ENCODE peak calls at places on chromosomes 3 and 15, in four cellular contexts. One of them, this sample, is unnamed.
A peak's percentile ranks its signal among the peaks of the same experiment; 100 is the strongest.

GRCh38 chr3:141011511-141012262 is 39.5 kb upstream of the SPSB4 start:
- DNase-seq in SK-N-SH: peak; percentile 79
- DNase-seq in K562: peak; percentile 62
- DNase-seq in WTC11: peak; percentile 95
- DNase-seq in this sample: no peak

GRCh38 chr3:98780343-98780742 is 17.2 kb downstream of the ST3GAL6 start:
- DNase-seq in K562: no peak
- DNase-seq in WTC11: no peak
- DNase-seq in SK-N-SH: no peak
- DNase-seq in this sample: no peak

GRCh38 chr3:40308725-40309438 is 625 bp upstream of the EIF1B start:
- DNase-seq in K562: no peak
- DNase-seq in SK-N-SH: no peak
- DNase-seq in WTC11: no peak
- DNase-seq in this sample: no peak

GRCh38 chr3:128178782-128179473 is 25.6 kb downstream of the EEFSEC start:
- DNase-seq in WTC11: no peak
- DNase-seq in SK-N-SH: no peak
- DNase-seq in K562: no peak
- DNase-seq in this sample: no peak

GRCh38 chr15:96428742-96429141 is 98.2 kb downstream of the NR2F2 start:
- DNase-seq in K562: no peak
- DNase-seq in WTC11: no peak
- DNase-seq in SK-N-SH: no peak
- DNase-seq in this sample: no peak

GRCh38 chr15:31302778-31303433 is 23.7 kb upstream of the KLF13 start:
- DNase-seq in K562: peak; percentile 24
- DNase-seq in SK-N-SH: no peak
- DNase-seq in WTC11: no peak
- DNase-seq in this sample: no peak

GRCh38 chr15:85064710-85065109 is 83.1 kb downstream of the PDE8A start:
- DNase-seq in SK-N-SH: no peak
- DNase-seq in WTC11: no peak
- DNase-seq in K562: no peak
- DNase-seq in this sample: no peak

GRCh38 chr3:95721938-95722337 is 1092.5 kb upstream of the EPHA6 start:
- DNase-seq in K562: no peak
- DNase-seq in WTC11: no peak
- DNase-seq in SK-N-SH: no peak
- DNase-seq in this sample: no peak

GRCh38 chr3:61522629-61523028 is 38.7 kb upstream of the PTPRG start:
- DNase-seq in WTC11: no peak
- DNase-seq in K562: no peak
- DNase-seq in SK-N-SH: no peak
- DNase-seq in this sample: no peak

GRCh38 chr3:184018424-184018973 is 815 bp upstream of the ABCC5 start:
- DNase-seq in WTC11: no peak
- DNase-seq in SK-N-SH: no peak
- DNase-seq in K562: no peak
- DNase-seq in this sample: no peak

GRCh38 chr3:60756636-60757035 is 494.6 kb downstream of the FHIT start:
- DNase-seq in SK-N-SH: no peak
- DNase-seq in WTC11: no peak
- DNase-seq in K562: no peak
- DNase-seq in this sample: no peak

GRCh38 chr3:11001020-11001657 is 8.6 kb downstream of the SLC6A1 start:
- DNase-seq in K562: peak; percentile 60
- DNase-seq in SK-N-SH: peak; percentile 64
- DNase-seq in WTC11: no peak
- DNase-seq in this sample: no peak

GRCh38 chr3:196603683-196604082 is 35.2 kb downstream of the FBXO45 start:
- DNase-seq in K562: no peak
- DNase-seq in WTC11: no peak
- DNase-seq in SK-N-SH: no peak
- DNase-seq in this sample: no peak

GRCh38 chr3:160686955-160687535 is 10.1 kb downstream of the ARL14 start:
- DNase-seq in SK-N-SH: peak; percentile 12
- DNase-seq in WTC11: no peak
- DNase-seq in K562: no peak
- DNase-seq in this sample: no peak

GRCh38 chr3:189756651-189757078 is 125.5 kb downstream of the TP63 start:
- DNase-seq in K562: no peak
- DNase-seq in SK-N-SH: no peak
- DNase-seq in WTC11: no peak
- DNase-seq in this sample: no peak

GRCh38 chr3:61032991-61033390 is 218.3 kb downstream of the FHIT start:
- DNase-seq in K562: peak; percentile 7
- DNase-seq in WTC11: no peak
- DNase-seq in SK-N-SH: no peak
- DNase-seq in this sample: no peak

GRCh38 chr3:138862531-138862923 is 27.8 kb upstream of the PIK3CB start:
- DNase-seq in SK-N-SH: no peak
- DNase-seq in WTC11: no peak
- DNase-seq in K562: no peak
- DNase-seq in this sample: no peak

GRCh38 chr3:57910988-57911387 is 97.2 kb upstream of the FLNB start:
- DNase-seq in SK-N-SH: peak; percentile 22
- DNase-seq in WTC11: no peak
- DNase-seq in K562: no peak
- DNase-seq in this sample: no peak

GRCh38 chr15:80419546-80419945 is 15.4 kb downstream of the ARNT2 start:
- DNase-seq in K562: no peak
- DNase-seq in WTC11: no peak
- DNase-seq in SK-N-SH: no peak
- DNase-seq in this sample: no peak

GRCh38 chr3:106341090-106341489 is 472.3 kb upstream of the CBLB start:
- DNase-seq in K562: no peak
- DNase-seq in WTC11: no peak
- DNase-seq in SK-N-SH: peak; percentile 78
- DNase-seq in this sample: no peak

GRCh38 chr3:111690242-111690641 is 95.1 kb upstream of the ZBED2 start:
- DNase-seq in WTC11: no peak
- DNase-seq in SK-N-SH: no peak
- DNase-seq in K562: no peak
- DNase-seq in this sample: no peak

GRCh38 chr3:50365080-50365841 is 5.9 kb upstream of the TMEM115 start:
- DNase-seq in K562: peak; percentile 93
- DNase-seq in WTC11: peak; percentile 95
- DNase-seq in SK-N-SH: peak; percentile 90
- DNase-seq in this sample: no peak

GRCh38 chr15:101050647-101051290 is 131.6 kb downstream of the LRRK1 start:
- DNase-seq in WTC11: no peak
- DNase-seq in SK-N-SH: peak; percentile 14
- DNase-seq in K562: no peak
- DNase-seq in this sample: no peak

GRCh38 chr3:43632269-43632733 is 10.5 kb upstream of the ANO10 start:
- DNase-seq in SK-N-SH: no peak
- DNase-seq in K562: peak; percentile 67
- DNase-seq in WTC11: no peak
- DNase-seq in this sample: no peak

GRCh38 chr3:25354071-25354470 is 74.0 kb upstream of the RARB start:
- DNase-seq in WTC11: no peak
- DNase-seq in K562: no peak
- DNase-seq in SK-N-SH: no peak
- DNase-seq in this sample: no peak

GRCh38 chr3:44506961-44507360 is 29.5 kb upstream of the ZNF445 start:
- DNase-seq in SK-N-SH: no peak
- DNase-seq in WTC11: no peak
- DNase-seq in K562: no peak
- DNase-seq in this sample: no peak

GRCh38 chr3:196513697-196514349 is 1.3 kb downstream of the SMCO1 start:
- DNase-seq in K562: no peak
- DNase-seq in WTC11: no peak
- DNase-seq in SK-N-SH: no peak
- DNase-seq in this sample: no peak

GRCh38 chr3:155391104-155391503 is 97.6 kb upstream of the STRIT1 start:
- DNase-seq in SK-N-SH: peak; percentile 32
- DNase-seq in WTC11: no peak
- DNase-seq in K562: no peak
- DNase-seq in this sample: no peak

GRCh38 chr15:37758412-37758811 is 176.0 kb upstream of the TMCO5A start:
- DNase-seq in WTC11: no peak
- DNase-seq in SK-N-SH: no peak
- DNase-seq in K562: no peak
- DNase-seq in this sample: no peak

DNA sequence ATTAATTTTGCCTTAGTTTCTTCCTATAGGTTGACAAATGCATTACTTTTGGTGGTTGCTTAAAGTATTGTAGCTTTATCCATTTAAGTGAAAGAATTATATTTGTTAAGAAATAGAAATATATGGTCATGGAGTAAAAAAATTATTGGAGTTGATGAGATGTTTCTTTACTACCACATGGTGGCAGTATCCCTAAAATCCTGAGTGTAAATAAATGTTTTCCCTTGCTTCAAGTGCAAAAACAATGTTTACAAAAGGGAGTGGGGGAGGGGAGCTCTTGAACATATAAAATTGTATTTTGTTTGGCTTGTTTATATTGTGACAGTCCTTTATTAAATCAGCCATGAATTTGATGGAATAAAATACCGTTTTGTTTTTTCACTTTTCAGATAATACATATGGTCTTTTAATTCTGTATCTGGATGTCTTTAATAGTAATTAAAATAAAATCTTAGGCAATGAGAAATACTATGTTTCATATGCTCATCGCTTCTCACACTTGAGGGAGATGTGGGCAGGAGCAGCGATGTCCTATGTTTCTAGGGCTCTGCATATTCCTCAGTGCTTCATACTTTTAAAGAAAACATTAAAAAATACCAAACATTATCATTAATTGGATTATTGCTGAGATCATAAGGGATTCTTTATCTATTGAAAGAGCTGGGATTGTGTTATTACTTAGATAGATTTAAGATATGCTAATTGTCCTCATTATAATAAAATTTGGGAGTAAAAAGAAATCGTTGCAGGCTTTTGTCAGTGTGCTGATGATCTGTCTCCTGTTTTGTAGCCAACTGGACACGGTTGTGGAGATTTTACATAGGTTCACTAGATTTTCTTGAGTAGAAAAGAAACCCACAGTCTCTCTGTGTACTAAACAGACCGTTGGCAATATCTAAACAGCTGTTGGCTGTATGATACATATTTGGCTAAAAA is 349.7 kb downstream of the TUSC7 start:
- DNase-seq in K562: no peak
- DNase-seq in SK-N-SH: peak; percentile 37
- DNase-seq in WTC11: no peak
- DNase-seq in this sample: no peak
- TF ChIP-seq USF1 in K562: no peak
- TF ChIP-seq USF1 in SK-N-SH: no peak
- TF ChIP-seq USF1 in WTC11: no peak
- TF ChIP-seq USF1 in this sample: no peak

DNA sequence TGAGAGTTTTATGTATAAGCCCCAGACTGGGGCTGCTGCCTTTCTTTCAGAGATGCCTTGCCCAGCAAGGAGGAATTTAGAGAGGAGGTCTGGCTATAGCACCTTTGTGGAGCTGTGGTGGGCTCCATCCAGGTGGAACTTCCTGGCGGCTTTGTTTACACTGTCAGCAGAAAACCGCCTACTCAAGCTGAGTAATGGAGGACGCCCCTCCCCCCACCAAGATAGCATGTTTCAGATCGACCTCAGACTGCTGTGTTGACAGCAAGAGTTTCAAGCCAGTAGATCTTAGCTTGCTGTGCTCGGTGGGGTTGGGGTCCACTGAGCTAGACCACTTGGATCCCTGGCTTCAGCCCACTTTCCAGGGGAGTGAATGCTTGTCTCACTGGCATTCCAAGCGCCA is 155.6 kb downstream of the STXBP5L start:
- DNase-seq in SK-N-SH: no peak
- DNase-seq in K562: no peak
- DNase-seq in WTC11: peak; percentile 38
- DNase-seq in this sample: no peak
- TF ChIP-seq USF1 in SK-N-SH: no peak
- TF ChIP-seq USF1 in K562: no peak
- TF ChIP-seq USF1 in WTC11: no peak
- TF ChIP-seq USF1 in this sample: no peak

DNA sequence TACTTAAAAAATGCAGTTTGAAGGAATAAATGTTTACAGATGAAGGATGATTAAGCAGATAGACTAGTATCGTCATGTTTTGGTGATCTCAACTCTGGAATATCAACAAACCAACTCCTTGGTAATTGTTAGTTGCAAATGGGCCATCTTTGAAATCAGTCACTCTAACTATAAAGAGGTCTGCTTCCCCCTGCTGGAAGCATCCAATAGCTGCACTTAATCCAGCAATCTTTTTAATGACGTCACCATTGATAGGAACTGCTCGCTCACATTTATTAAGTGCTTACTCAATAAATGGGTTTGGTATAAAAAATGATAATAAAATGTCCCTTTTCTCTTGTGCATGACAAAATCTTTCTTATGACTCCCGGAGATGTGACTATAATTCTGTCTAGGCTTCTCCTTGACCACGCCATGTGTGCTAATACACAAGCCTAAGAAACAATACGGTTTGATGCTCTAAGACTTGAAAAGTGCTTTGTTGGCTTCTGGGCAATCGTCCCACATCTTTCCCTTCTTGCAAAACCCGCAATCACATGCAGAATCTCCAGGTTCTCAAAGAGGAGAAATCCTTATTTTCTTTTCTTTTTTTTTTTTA is 227.6 kb upstream of the POU1F1 start:
- DNase-seq in K562: peak; percentile 47
- DNase-seq in WTC11: no peak
- DNase-seq in SK-N-SH: peak; percentile 47
- DNase-seq in this sample: no peak
- TF ChIP-seq USF1 in K562: no peak
- TF ChIP-seq USF1 in WTC11: no peak
- TF ChIP-seq USF1 in SK-N-SH: no peak
- TF ChIP-seq USF1 in this sample: no peak

GRCh38 chr15:35671197-35671596 is 125.2 kb upstream of the DPH6 start:
- DNase-seq in K562: no peak
- DNase-seq in SK-N-SH: no peak
- DNase-seq in WTC11: no peak
- DNase-seq in this sample: no peak

GRCh38 chr15:35671981-35672380 is 126.0 kb upstream of the DPH6 start:
- DNase-seq in WTC11: no peak
- DNase-seq in SK-N-SH: no peak
- DNase-seq in K562: no peak
- DNase-seq in this sample: no peak

GRCh38 chr15:35673093-35673573 is 127.2 kb upstream of the DPH6 start:
- DNase-seq in K562: peak; percentile 80
- DNase-seq in SK-N-SH: no peak
- DNase-seq in WTC11: no peak
- DNase-seq in this sample: no peak

GRCh38 chr15:35678774-35679173 is 132.8 kb upstream of the DPH6 start:
- DNase-seq in WTC11: no peak
- DNase-seq in SK-N-SH: no peak
- DNase-seq in K562: no peak
- DNase-seq in this sample: no peak

GRCh38 chr15:35674873-35675781 is 129.2 kb upstream of the DPH6 start:
- DNase-seq in WTC11: no peak
- DNase-seq in K562: peak; percentile 24
- DNase-seq in SK-N-SH: peak; percentile 42
- DNase-seq in this sample: peak; percentile 12
- TF ChIP-seq USF1 in WTC11: no peak
- TF ChIP-seq USF1 in K562: no peak
- TF ChIP-seq USF1 in SK-N-SH: no peak
- TF ChIP-seq USF1 in this sample: no peak

GRCh38 chr3:14921034-14921616 is 26.3 kb upstream of the NR2C2 start:
- DNase-seq in K562: peak; percentile 83
- DNase-seq in SK-N-SH: peak; percentile 87
- DNase-seq in WTC11: peak; percentile 90
- DNase-seq in this sample: no peak
- TF ChIP-seq USF1 in K562: no peak
- TF ChIP-seq USF1 in SK-N-SH: no peak
- TF ChIP-seq USF1 in WTC11: no peak
- TF ChIP-seq USF1 in this sample: no peak

GRCh38 chr3:48656061-48656840 is 6.4 kb downstream of the CELSR3 start:
- DNase-seq in WTC11: peak; percentile 91
- DNase-seq in K562: no peak
- DNase-seq in SK-N-SH: peak; percentile 58
- DNase-seq in this sample: no peak
- TF ChIP-seq USF1 in WTC11: peak; percentile 56
- TF ChIP-seq USF1 in K562: no peak
- TF ChIP-seq USF1 in SK-N-SH: no peak
- TF ChIP-seq USF1 in this sample: no peak

This sample was measured in GM12878.